ENCODE peak calls at places on chromosome 17, in eight cellular contexts. B, C, L, Q, U, H, K and V are unnamed samples.

GRCh38 chr17:330993-331701 is 21.5 kb downstream of the RPH3AL start:
- DNase-seq in B (peak), C (peak), L (peak), Q (no peak), U (peak), H (no peak), K (no peak), V (peak)

GRCh38 chr17:45228985-45229517 is 7.4 kb downstream of the FMNL1 start:
- DNase-seq in B (peak), C (peak), L (peak), Q (peak), U (peak), H (peak), K (peak), V (peak)

GRCh38 chr17:48841395-48841831 is 10.6 kb downstream of the CALCOCO2 start:
- DNase-seq in B (peak), C (peak), L (no peak), Q (no peak), U (no peak), H (peak), K (no peak), V (no peak)

GRCh38 chr17:50149099-50149424 is 1.4 kb downstream of the PPP1R9B start:
- DNase-seq in B (no peak), C (no peak), L (no peak), Q (no peak), U (no peak), H (no peak), K (no peak), V (no peak)

GRCh38 chr17:1634841-1635650 is 6.4 kb upstream of the SLC43A2 start:
- DNase-seq in B (no peak), C (no peak), L (no peak), Q (no peak), U (no peak), H (no peak), K (no peak), V (no peak)

GRCh38 chr17:8436169-8436932 is 667 bp downstream of the NDEL1 start:
- DNase-seq in B (peak), C (no peak), L (peak), Q (peak), U (peak), H (peak), K (peak), V (peak)

GRCh38 chr17:45112559-45113423 is 19.5 kb downstream of the PLCD3 start:
- DNase-seq in B (no peak), C (no peak), L (no peak), Q (no peak), U (no peak), H (no peak), K (no peak), V (no peak)

GRCh38 chr17:61309857-61310256 is 89.8 kb upstream of the TBX2 start:
- DNase-seq in B (no peak), C (no peak), L (no peak), Q (no peak), U (no peak), H (peak), K (no peak), V (no peak)

GRCh38 chr17:11969565-11969964 is 27.7 kb downstream of the ZNF18 start:
- DNase-seq in B (no peak), C (no peak), L (no peak), Q (no peak), U (no peak), H (peak), K (no peak), V (no peak)

GRCh38 chr17:81400154-81400938 is 5.1 kb downstream of the BAHCC1 start:
- DNase-seq in B (no peak), C (peak), L (peak), Q (no peak), U (no peak), H (peak), K (no peak), V (peak)

GRCh38 chr17:83196973-83197880 is 117.8 kb downstream of the METRNL start:
- DNase-seq in B (no peak), C (no peak), L (peak), Q (no peak), U (peak), H (no peak), K (peak), V (peak)

GRCh38 chr17:66847704-66848103 is 12.8 kb downstream of the CACNG5 start:
- DNase-seq in B (no peak), C (no peak), L (no peak), Q (no peak), U (no peak), H (no peak), K (no peak), V (no peak)

GRCh38 chr17:1714980-1715802 is 5.0 kb upstream of the TLCD2 start:
- DNase-seq in B (peak), C (peak), L (peak), Q (peak), U (peak), H (peak), K (peak), V (peak)

GRCh38 chr17:21345236-21345635 is 30.9 kb upstream of the KCNJ12 start:
- DNase-seq in B (no peak), C (no peak), L (peak), Q (no peak), U (no peak), H (peak), K (peak), V (peak)

GRCh38 chr17:8651013-8651412 is 20.5 kb upstream of the MYH10 start:
- DNase-seq in B (no peak), C (no peak), L (no peak), Q (no peak), U (no peak), H (no peak), K (no peak), V (no peak)

GRCh38 chr17:27552467-27552779 is 78.6 kb upstream of the LGALS9 start:
- DNase-seq in B (no peak), C (no peak), L (no peak), Q (no peak), U (no peak), H (peak), K (no peak), V (peak)